ENCODE peak calls at places on chromosomes 3 and 15, in five cellular contexts. K is osteocyte, B is GM04503, Z is neural crest cell, M is right cardiac atrium. N is an unnamed sample.

GRCh38 chr3:141360888-141361598 is 7.3 kb upstream of the ZBTB38 start:
- DNase-seq in Z (no peak), M (no peak), K (no peak), B (peak; percentile 71), N (peak; percentile 40)

GRCh38 chr15:75659928-75660645 is 12.4 kb downstream of the SNX33 start:
- DNase-seq in B (no peak), M (no peak), K (no peak), Z (no peak), N (no peak)

GRCh38 chr3:152720941-152721718 is 113.8 kb upstream of the P2RY1 start:
- DNase-seq in M (no peak), B (no peak), Z (no peak), K (no peak), N (no peak)

GRCh38 chr3:99286266-99286845 is 352.0 kb upstream of the COL8A1 start:
- DNase-seq in Z (no peak), B (peak; percentile 46), K (no peak), M (no peak), N (no peak)

GRCh38 chr15:74725241-74725774 is at the start of gene CYP1A1:
- DNase-seq in B (no peak), Z (peak; percentile 32), M (peak; percentile 26), K (no peak), N (peak; percentile 75)

GRCh38 chr3:101940521-101940992 is 91.2 kb downstream of the NFKBIZ start:
- DNase-seq in Z (no peak), M (peak; percentile 55), B (peak; percentile 88), K (no peak), N (no peak)

GRCh38 chr3:59750391-59750790 is 700.6 kb upstream of the CFAP20DC start:
- DNase-seq in B (no peak), K (no peak), Z (no peak), M (no peak), N (no peak)

GRCh38 chr15:75673426-75674247 is 25.9 kb downstream of the SNX33 start:
- DNase-seq in B (peak; percentile 61), Z (no peak), K (no peak), M (peak; percentile 93), N (no peak)

GRCh38 chr3:105997800-105998526 is 129.2 kb upstream of the CBLB start:
- DNase-seq in M (peak; percentile 44), K (no peak), B (peak; percentile 83), Z (no peak), N (no peak)

GRCh38 chr3:141556034-141556433 is 69.2 kb downstream of the RASA2 start:
- DNase-seq in B (no peak), K (no peak), Z (no peak), M (no peak), N (no peak)

GRCh38 chr3:122754867-122755835 is 38.5 kb downstream of the HSPBAP1 start:
- DNase-seq in B (no peak), K (no peak), Z (no peak), M (no peak), N (peak; percentile 52)

GRCh38 chr3:180265551-180265950 is 228.8 kb upstream of the PEX5L start:
- DNase-seq in B (no peak), K (no peak), Z (no peak), M (no peak), N (no peak)

GRCh38 chr3:52248816-52249547 is 3.4 kb downstream of the PPM1M start:
- DNase-seq in B (no peak), M (peak; percentile 64), K (no peak), Z (no peak), N (no peak)